ENCODE peak calls at places on chromosomes 7 and 10, in four cellular contexts. F is foreskin fibroblast, J is OCI-LY7, S is PC-9. Q is an unnamed sample.

GRCh38 chr7:113731571-113731970 is 187.2 kb downstream of the PPP1R3A start:
- DNase-seq in F (no peak), S (no peak), J (no peak), Q (no peak)

GRCh38 chr7:15839415-15840100 is 153.1 kb upstream of the MEOX2 start:
- DNase-seq in S (peak; percentile 10), F (no peak), J (no peak), Q (no peak)

GRCh38 chr7:102152672-102153585 is 133.7 kb upstream of the SH2B2 start:
- DNase-seq in S (peak; percentile 98), F (no peak), J (no peak), Q (no peak)

GRCh38 chr10:18737841-18738240 is 78.6 kb downstream of the ARL5B start:
- DNase-seq in F (peak; percentile 4), S (no peak), J (no peak), Q (no peak)

GRCh38 chr7:103694304-103694703 is 248.3 kb upstream of the SLC26A5 start:
- DNase-seq in F (no peak), S (no peak), J (no peak), Q (no peak)

GRCh38 chr7:70670288-70670687 is 461.7 kb upstream of the GALNT17 start:
- DNase-seq in F (no peak), S (no peak), J (no peak), Q (no peak)

GRCh38 chr10:119450606-119451304 is 91.8 kb downstream of the RGS10 start:
- DNase-seq in S (peak; percentile 47), J (no peak), F (peak; percentile 33), Q (no peak)

GRCh38 chr10:69576334-69577011 is 3.3 kb upstream of the NEUROG3 start:
- DNase-seq in J (no peak), S (peak; percentile 29), F (no peak), Q (no peak)

GRCh38 chr10:19816420-19817250 is at the start of gene PLXDC2:
- DNase-seq in S (no peak), J (no peak), F (peak; percentile 23), Q (no peak)

GRCh38 chr10:128557149-128557548 is 430.9 kb upstream of the MKI67 start:
- DNase-seq in J (no peak), F (no peak), S (no peak), Q (no peak)

GRCh38 chr10:91632671-91633550 is at the start of gene PPP1R3C:
- DNase-seq in S (no peak), J (no peak), F (peak; percentile 97), Q (peak; percentile 65)

GRCh38 chr7:48112431-48113165 is 23.5 kb downstream of the UPP1 start:
- DNase-seq in J (no peak), F (no peak), S (peak; percentile 61), Q (no peak)

GRCh38 chr10:117542706-117543244 is at the start of gene EMX2:
- DNase-seq in S (no peak), J (no peak), F (no peak), Q (no peak)
- H3K4me3 ChIP-seq in S (no peak within 1 kb of the TSS), J (no peak within 1 kb of the TSS), F (peak within 1 kb of the TSS; percentile 57), Q (no peak within 1 kb of the TSS)

GRCh38 chr7:149624006-149624405 is 126.4 kb upstream of the ZNF746 start:
- DNase-seq in F (no peak), J (peak; percentile 62), S (no peak), Q (no peak)
- TF ChIP-seq CTCF in F (no peak), J (no peak), S (no peak), Q (peak; percentile 15)

GRCh38 chr10:86969421-86970041 is 1.2 kb downstream of the ADIRF start:
- DNase-seq in F (peak; percentile 53), S (no peak), J (no peak), Q (no peak)

GRCh38 chr10:86968994-86969355 is 693 bp downstream of the ADIRF start:
- DNase-seq in F (no peak), J (no peak), S (no peak), Q (no peak)

GRCh38 chr10:86966008-86966654 is 2.2 kb upstream of the ADIRF start:
- DNase-seq in J (no peak), S (no peak), F (no peak), Q (no peak)

GRCh38 chr10:86968271-86968993 is at the start of gene ADIRF:
- DNase-seq in F (no peak), S (peak; percentile 58), J (no peak), Q (no peak)

DNA sequence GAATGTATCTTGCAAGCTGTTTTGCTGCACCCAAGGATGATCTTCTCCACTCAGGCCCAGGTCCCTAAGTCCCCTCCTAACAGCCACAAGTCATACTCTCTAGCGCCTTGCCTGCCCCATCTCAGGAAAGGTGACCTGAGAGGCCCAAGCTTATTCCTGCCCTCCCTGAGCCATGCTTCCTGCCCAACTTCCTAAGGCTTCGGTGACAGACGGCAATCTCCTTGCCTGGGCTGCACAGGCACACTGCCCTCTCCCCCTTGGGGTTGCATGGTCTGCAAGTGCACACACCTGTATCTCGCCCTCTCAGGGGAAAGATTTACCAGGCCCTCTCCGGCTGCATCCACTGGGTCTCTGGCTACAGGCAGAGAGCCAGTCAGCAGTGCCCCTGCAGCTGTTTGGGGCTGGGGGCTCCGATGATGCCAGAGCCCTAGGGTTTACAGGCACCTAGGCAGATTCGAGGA is 771 bp upstream of the ADIRF start:
- DNase-seq in F (no peak), J (no peak), S (no peak), Q (no peak)
- H3K4me3 ChIP-seq in F (no peak overlapping the region), J (no peak overlapping the region), S (peak overlapping the region; percentile 81), Q (no peak overlapping the region)

GRCh38 chr7:131425992-131426391 is 98.3 kb downstream of the MKLN1 start:
- DNase-seq in J (no peak), F (no peak), S (no peak), Q (no peak)

DNA sequence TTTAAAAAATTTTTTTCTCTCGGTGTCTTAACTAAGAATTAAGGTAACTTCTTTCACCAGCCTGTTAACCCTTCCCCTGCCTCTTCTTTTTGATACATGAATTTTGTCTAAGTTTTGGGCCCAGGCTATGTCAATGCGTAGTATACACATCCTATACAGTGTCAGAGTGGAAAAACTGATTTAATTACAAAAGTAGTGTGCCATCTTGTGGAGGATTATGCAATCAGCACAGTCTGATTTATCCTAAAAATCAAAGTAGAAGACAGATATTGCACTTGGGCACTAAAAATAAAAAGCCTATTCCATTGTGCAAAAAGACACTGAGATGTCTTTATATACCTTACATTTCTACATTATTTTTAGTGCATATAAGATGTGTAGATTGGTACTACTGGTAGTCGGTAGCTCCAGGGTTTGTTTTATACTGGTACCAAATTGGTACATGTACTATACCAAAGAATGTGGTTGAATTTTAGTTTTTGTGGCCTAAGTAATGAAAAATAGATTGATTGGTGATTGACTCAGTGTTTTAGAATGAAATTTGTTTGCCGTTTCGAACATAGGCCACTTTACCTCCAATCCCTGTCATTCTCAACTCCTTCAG is 96.6 kb downstream of the MKLN1 start:
- DNase-seq in F (peak; percentile 19), S (peak; percentile 43), J (peak; percentile 64), Q (no peak)
- TF ChIP-seq CTCF in F (peak; percentile 45), S (peak; percentile 69), J (peak; percentile 79), Q (peak; percentile 61)

DNA sequence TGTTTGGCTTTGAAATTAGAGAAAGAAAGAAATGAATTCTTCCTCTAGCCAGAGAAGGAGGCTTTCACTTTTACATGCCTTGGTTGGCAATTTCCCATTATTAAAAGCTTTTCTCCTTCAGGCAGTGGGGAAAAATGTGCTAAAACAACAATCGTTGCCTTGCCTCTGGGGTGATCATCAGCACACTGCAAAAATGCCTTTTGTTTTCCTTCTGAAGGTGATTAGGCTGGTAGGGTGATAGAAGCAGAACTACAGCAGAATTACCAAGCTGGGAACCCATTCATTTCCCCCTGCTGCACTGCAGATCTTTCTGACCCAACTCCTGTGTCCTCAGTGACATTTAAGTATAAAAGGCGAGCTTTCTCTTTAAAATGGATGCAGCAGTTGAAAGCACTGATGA is 22.2 kb downstream of the ANK3 start:
- DNase-seq in J (no peak), F (no peak), S (no peak), Q (no peak)
- H3K4me3 ChIP-seq in J (no peak overlapping the region), F (no peak overlapping the region), S (no peak overlapping the region), Q (no peak overlapping the region)

GRCh38 chr10:35027567-35027966 is 62.6 kb downstream of the CUL2 start:
- DNase-seq in F (no peak), J (no peak), S (no peak), Q (no peak)
- TF ChIP-seq CTCF in F (peak; percentile 31), J (peak; percentile 60), S (peak; percentile 63), Q (peak; percentile 49)

DNA sequence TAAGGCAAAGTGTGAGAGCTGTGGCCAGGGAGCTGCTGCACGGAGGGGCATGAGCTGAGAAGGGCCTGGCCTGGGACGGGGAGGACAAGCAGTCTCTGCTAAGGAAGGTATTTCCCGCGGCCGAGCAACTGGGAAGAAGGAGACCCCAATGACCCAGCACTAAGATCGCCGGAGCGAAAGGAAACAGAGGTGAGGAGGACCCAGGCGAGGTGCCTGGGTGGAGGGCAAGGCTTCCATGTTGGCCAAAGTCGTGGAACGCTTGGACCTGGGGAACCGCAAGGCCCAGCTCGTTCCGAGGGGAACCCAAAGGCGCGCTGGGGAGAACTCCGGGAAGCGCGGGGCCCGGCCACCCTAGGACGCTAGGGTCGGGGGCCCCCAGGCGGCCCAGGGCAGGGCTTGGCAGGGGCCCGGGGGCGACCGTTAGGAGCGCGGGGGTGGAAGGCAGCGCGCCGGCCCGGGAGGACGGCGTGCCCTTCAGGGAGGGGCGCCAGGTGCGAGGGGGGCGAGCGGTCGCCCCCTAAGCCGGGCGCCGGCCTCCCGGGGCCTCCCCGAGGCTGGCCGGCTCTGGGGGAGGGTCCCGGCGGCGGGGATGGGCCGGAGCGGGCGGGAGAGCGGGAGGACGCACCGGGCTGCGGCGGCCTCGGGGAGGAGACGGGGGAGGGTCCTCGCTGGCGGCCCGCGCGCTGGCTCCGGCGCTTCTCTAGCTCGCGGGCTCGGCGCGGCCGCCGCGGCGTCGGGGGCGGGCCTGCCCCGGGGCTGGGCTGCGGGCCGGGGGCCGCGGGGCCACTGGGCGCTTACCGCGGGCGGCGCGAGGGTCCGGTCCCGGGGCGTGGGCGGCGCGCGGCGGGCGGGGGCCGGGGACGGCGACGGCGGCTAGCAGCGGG is 496 bp downstream of the GIGYF1 start:
- DNase-seq in S (no peak), J (peak; percentile 26), F (no peak), Q (no peak)
- H3K4me3 ChIP-seq in S (peak overlapping the region; percentile 97), J (peak overlapping the region; percentile 95), F (peak overlapping the region; percentile 90), Q (peak overlapping the region; percentile 80)

DNA sequence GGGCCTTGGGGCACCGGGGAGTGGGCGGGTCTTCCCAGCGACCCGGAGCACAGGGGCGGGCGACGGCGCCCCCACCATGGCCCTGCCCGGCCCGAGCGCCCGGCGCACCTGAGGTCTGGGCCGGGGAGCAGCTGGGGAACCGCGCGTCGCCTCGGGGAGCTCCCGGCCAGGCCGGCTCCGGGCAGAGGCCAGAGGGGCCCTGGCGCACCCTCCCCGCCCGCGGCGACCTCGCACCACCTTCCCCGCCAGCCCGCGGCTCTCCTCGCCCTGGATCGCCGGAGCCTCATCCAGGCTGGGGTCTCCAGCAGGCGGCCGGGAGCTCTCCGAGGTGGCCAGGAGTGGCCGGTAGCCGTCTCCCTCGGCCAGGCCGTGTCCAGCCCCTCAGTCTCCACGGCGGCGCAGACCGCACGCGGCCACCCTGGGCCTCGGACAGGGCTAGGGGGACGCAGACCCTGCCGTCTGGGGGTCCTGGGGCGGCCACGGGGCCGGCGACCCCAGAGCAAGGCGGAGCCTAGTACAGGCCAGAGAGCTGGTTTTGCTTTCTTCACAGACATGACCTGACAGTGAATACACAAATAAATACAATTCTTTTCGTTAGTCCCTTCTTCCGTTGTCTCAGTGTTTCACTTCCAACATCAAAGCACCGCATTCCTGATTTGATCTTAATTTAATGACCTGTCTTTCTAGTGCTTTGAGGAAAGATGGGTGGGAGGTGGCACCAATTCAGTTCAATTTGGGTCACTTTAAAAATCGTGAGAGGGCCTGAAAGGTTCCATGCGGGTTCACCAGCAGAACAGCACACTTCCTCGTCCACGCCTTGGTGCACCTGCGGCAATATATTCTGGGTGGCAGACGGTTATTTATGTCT is 357.0 kb downstream of the DNAJB6 start:
- DNase-seq in J (no peak), F (no peak), S (no peak), Q (no peak)
- TF ChIP-seq CTCF in J (no peak), F (no peak), S (no peak), Q (no peak)